ENCODE peak calls at places on chromosome 6, in seven cellular contexts. P is esophagus muscularis mucosa, A is HL-60, H is pancreas, J is AG10803, G is lower leg skin, N is GM23338. B is an unnamed sample.

GRCh38 chr6:68502946-68503345 is 132.1 kb upstream of the ADGRB3 start:
- DNase-seq in P (no peak), A (no peak), H (no peak), J (no peak), G (no peak), N (no peak), B (no peak)

GRCh38 chr6:44217332-44218143 is 812 bp downstream of the MYMX start:
- DNase-seq in P (no peak), A (no peak), H (peak; percentile 82), J (peak; percentile 29), G (no peak), N (peak; percentile 56), B (no peak)

GRCh38 chr6:121799574-121799973 is 364.1 kb downstream of the GJA1 start:
- DNase-seq in P (no peak), A (no peak), H (no peak), J (no peak), G (no peak), N (no peak), B (no peak)

GRCh38 chr6:135048915-135049314 is 5.7 kb downstream of the HBS1L start:
- DNase-seq in P (no peak), A (no peak), H (no peak), J (no peak), G (no peak), N (no peak), B (no peak)

GRCh38 chr6:163531122-163531521 is 116.6 kb downstream of the QKI start:
- DNase-seq in P (no peak), A (no peak), H (no peak), J (no peak), G (no peak), N (no peak), B (no peak)

GRCh38 chr6:99324996-99325395 is 24.5 kb downstream of the FAXC start:
- DNase-seq in P (no peak), A (no peak), H (no peak), J (no peak), G (no peak), N (no peak), B (no peak)

GRCh38 chr6:14709066-14709670 is 536.7 kb upstream of the JARID2 start:
- DNase-seq in P (no peak), A (no peak), H (no peak), J (no peak), G (no peak), N (no peak), B (no peak)

GRCh38 chr6:132165677-132166076 is 214.5 kb upstream of the CCN2 start:
- DNase-seq in P (no peak), A (no peak), H (no peak), J (no peak), G (no peak), N (no peak), B (no peak)

GRCh38 chr6:81750660-81751387 is 1.7 kb downstream of the TENT5A start:
- DNase-seq in P (no peak), A (no peak), H (no peak), J (no peak), G (no peak), N (no peak), B (no peak)

GRCh38 chr6:154923199-154923869 is 71.8 kb upstream of the TIAM2 start:
- DNase-seq in P (no peak), A (no peak), H (no peak), J (no peak), G (no peak), N (peak; percentile 67), B (no peak)

GRCh38 chr6:35401514-35401913 is 50.6 kb upstream of the FANCE start:
- DNase-seq in P (no peak), A (no peak), H (peak; percentile 63), J (no peak), G (no peak), N (no peak), B (no peak)

GRCh38 chr6:16126056-16126455 is 2.8 kb upstream of the MYLIP start:
- DNase-seq in P (no peak), A (no peak), H (no peak), J (no peak), G (no peak), N (no peak), B (no peak)

GRCh38 chr6:169780571-169781091 is 29.2 kb downstream of the ERMARD start:
- DNase-seq in P (peak; percentile 83), A (no peak), H (no peak), J (peak; percentile 33), G (no peak), N (no peak), B (no peak)

GRCh38 chr6:33672808-33673207 is 38.7 kb downstream of the UQCC2 start:
- DNase-seq in P (peak; percentile 96), A (peak; percentile 51), H (peak; percentile 22), J (peak; percentile 95), G (peak; percentile 84), N (peak; percentile 59), B (no peak)

GRCh38 chr6:41723936-41724637 is 11.3 kb downstream of the TFEB start:
- DNase-seq in P (no peak), A (no peak), H (no peak), J (no peak), G (no peak), N (no peak), B (no peak)

GRCh38 chr6:27770724-27771123 is 141.5 kb downstream of the OR2B2 start:
- DNase-seq in P (peak; percentile 12), A (no peak), H (no peak), J (no peak), G (no peak), N (peak; percentile 95), B (no peak)

GRCh38 chr6:137736048-137736846 is 130.8 kb upstream of the TNFAIP3 start:
- DNase-seq in P (no peak), A (no peak), H (no peak), J (no peak), G (no peak), N (no peak), B (peak; percentile 99)

GRCh38 chr6:137216106-137216505 is 3.1 kb downstream of the IFNGR1 start:
- DNase-seq in P (no peak), A (no peak), H (no peak), J (no peak), G (no peak), N (no peak), B (no peak)

GRCh38 chr6:30363459-30363858 is 18.5 kb downstream of the RPP21 start:
- DNase-seq in P (no peak), A (no peak), H (no peak), J (no peak), G (no peak), N (peak; percentile 20), B (no peak)

GRCh38 chr6:34151321-34152041 is 5.6 kb upstream of the GRM4 start:
- DNase-seq in P (no peak), A (no peak), H (no peak), J (no peak), G (no peak), N (peak; percentile 74), B (no peak)

GRCh38 chr6:117829594-117830319 is 77.3 kb upstream of the SLC35F1 start:
- DNase-seq in P (no peak), A (no peak), H (no peak), J (peak; percentile 4), G (no peak), N (peak; percentile 84), B (peak; percentile 2)

DNA sequence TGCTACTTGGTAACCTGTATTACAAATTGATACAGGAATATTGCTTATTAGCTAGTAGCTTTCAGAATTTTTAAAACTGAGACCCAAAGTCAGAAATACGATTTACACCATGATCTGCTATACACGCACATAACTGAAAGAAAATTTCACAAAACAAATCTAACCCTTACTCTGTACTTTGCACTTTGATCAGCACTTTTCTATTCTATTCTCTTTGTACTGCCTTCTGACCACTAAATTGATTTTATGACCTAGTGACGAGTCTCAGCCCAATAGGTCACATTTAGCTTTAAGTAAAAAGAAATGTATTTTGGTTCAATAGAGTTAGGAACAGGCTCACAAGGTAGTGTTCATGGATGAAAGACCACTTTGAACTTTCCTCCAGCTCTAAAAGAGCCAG is 252.5 kb downstream of the TBX18 start:
- DNase-seq in P (no peak), A (no peak), H (no peak), J (no peak), G (no peak), N (no peak), B (no peak)
- H3K4me3 ChIP-seq in P (no peak overlapping the region), A (no peak overlapping the region), H (no peak overlapping the region), J (no peak overlapping the region), G (no peak overlapping the region), N (no peak overlapping the region), B (no peak overlapping the region)

DNA sequence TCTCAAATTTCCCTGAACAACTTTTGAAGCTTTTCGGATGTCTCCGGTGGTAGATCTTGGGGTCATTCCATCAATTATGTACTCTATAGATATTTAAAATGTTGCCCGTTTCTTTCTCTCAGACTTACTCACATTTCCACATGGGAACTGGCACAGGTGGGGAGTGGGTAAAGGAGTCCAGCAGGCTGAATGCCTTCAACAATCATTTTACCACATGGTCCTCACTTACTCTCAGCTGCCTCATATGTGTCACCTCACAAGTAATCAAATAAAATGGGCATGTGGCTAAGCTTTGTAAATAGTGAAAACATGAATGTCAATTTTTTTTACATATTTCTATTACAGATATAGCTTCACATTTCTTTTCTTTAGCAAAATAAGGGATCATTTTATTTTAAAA is 677 bp downstream of the HLA-DQA1 start:
- DNase-seq in P (no peak), A (no peak), H (no peak), J (no peak), G (no peak), N (no peak), B (no peak)
- H3K4me3 ChIP-seq in P (no peak overlapping the region), A (no peak overlapping the region), H (no peak overlapping the region), J (no peak overlapping the region), G (no peak overlapping the region), N (no peak overlapping the region), B (no peak overlapping the region)

DNA sequence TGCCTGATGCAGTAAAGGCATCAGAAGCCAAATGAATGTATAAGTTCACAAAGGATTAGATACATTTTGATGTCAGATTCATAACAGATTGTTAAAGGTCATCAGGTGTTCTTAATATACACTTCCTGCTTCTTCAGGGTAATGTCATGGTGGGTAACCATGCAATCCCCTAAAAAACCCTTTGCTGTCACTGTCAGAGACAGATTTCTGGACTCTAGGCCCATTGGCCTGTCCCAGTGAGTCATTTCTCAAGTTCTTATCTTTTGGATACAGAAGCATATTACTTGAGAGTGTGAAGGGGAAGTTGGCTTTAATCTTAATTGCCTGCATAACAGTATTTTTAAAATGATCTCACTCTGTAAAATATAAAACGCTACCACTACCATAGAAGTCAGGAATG is 895.6 kb upstream of the MAP3K7 start:
- DNase-seq in P (no peak), A (no peak), H (no peak), J (no peak), G (no peak), N (no peak), B (no peak)
- H3K4me3 ChIP-seq in P (no peak overlapping the region), A (no peak overlapping the region), H (no peak overlapping the region), J (no peak overlapping the region), G (no peak overlapping the region), N (no peak overlapping the region), B (no peak overlapping the region)

DNA sequence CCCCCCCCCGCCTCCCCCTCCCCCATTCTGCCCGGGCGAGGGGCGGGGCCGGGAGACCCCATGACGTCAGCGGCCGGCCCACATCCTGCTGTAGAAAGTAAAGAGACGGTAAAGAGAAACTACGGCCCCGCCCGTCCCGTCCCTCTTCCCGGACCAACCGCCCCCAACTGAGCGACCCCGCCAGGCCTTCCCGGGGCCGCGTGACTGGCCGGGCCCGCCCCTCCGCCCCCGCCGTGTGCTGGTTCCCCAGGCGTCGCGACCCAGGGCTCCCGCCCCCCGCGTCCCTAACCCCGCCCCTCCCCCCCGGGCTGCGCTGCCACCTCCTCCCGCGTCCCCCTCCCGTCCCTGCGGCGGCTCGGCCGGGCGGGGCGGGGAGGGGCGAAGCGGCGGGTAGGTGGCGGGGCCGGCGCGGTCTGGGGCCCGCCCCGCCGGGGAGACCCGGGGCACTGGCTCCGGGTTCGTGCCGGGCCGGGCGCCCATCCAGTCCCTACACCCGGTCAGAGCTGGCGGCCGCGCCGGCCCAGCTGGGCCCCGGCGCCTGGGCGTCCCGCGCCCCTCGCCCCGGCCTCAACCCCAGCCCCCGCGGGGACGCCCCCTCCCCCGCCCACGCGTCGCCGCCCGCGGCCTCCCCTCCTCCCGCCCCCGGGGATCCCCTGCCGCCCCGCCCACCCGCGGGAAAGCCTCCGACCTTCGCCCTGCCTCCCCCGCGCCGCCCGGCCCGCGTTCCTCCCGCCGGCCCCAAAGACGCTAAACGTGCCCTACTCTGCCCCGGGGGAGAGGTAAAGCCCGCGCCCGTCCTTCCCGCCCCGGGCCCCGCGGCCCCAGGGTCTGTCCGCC is 618 bp upstream of the HIVEP1 start:
- DNase-seq in P (peak; percentile 100), A (peak; percentile 80), H (peak; percentile 97), J (peak; percentile 98), G (peak; percentile 98), N (peak; percentile 96), B (peak; percentile 90)
- H3K4me3 ChIP-seq in P (peak overlapping the region; percentile 84), A (peak overlapping the region; percentile 37), H (no peak overlapping the region), J (peak overlapping the region; percentile 82), G (no peak overlapping the region), N (peak overlapping the region; percentile 33), B (peak overlapping the region; percentile 72)

B was measured in Jurkat, Clone E6-1.